ENCODE peak calls at places on chromosomes 6 and 20, in eight cellular contexts. X, D, P, Q, C, A, V and B are unnamed samples.

GRCh38 chr6:6317386-6317785 is 3.1 kb downstream of the F13A1 start:
- DNase-seq in X (no peak), D (no peak), P (no peak), Q (no peak), C (peak; percentile 51), A (no peak), V (no peak), B (no peak)

GRCh38 chr6:3227363-3228045 is at the start of gene TUBB2B:
- DNase-seq in X (no peak), D (no peak), P (peak; percentile 96), Q (no peak), C (no peak), A (no peak), V (peak; percentile 97), B (peak; percentile 90)

GRCh38 chr6:41167173-41167963 is 4.5 kb upstream of the TREM2 start:
- DNase-seq in X (no peak), D (no peak), P (peak; percentile 69), Q (peak; percentile 33), C (no peak), A (no peak), V (no peak), B (peak; percentile 67)

GRCh38 chr20:18666803-18667460 is 79.1 kb downstream of the DTD1 start:
- DNase-seq in X (no peak), D (no peak), P (peak; percentile 21), Q (no peak), C (no peak), A (no peak), V (peak; percentile 12), B (no peak)

GRCh38 chr6:108684809-108685329 is 124.2 kb downstream of the FOXO3 start:
- DNase-seq in X (no peak), D (peak; percentile 76), P (no peak), Q (peak; percentile 59), C (no peak), A (no peak), V (peak; percentile 73), B (peak; percentile 54)

GRCh38 chr20:25009218-25010145 is 16.9 kb upstream of the APMAP start:
- DNase-seq in X (no peak), D (no peak), P (no peak), Q (no peak), C (no peak), A (no peak), V (no peak), B (no peak)

GRCh38 chr20:1870792-1871550 is 24.2 kb upstream of the SIRPA start:
- DNase-seq in X (no peak), D (no peak), P (no peak), Q (no peak), C (peak; percentile 72), A (no peak), V (no peak), B (peak; percentile 64)

GRCh38 chr6:21402368-21402767 is 191.2 kb upstream of the SOX4 start:
- DNase-seq in X (no peak), D (no peak), P (no peak), Q (no peak), C (no peak), A (no peak), V (no peak), B (peak; percentile 12)

GRCh38 chr6:27679968-27680694 is 207.2 kb upstream of the ZNF184 start:
- DNase-seq in X (no peak), D (no peak), P (peak; percentile 30), Q (no peak), C (no peak), A (no peak), V (no peak), B (no peak)

GRCh38 chr20:41428285-41428684 is 61.7 kb upstream of the EMILIN3 start:
- DNase-seq in X (peak; percentile 19), D (peak; percentile 53), P (no peak), Q (peak; percentile 54), C (no peak), A (no peak), V (no peak), B (peak; percentile 66)

GRCh38 chr20:54195483-54196472 is 12.1 kb upstream of the PFDN4 start:
- DNase-seq in X (no peak), D (no peak), P (no peak), Q (no peak), C (peak; percentile 18), A (no peak), V (no peak), B (no peak)

GRCh38 chr6:167663784-167664432 is 162.8 kb upstream of the AFDN start:
- DNase-seq in X (no peak), D (no peak), P (no peak), Q (no peak), C (no peak), A (no peak), V (no peak), B (no peak)

GRCh38 chr20:44756011-44756688 is 10.5 kb downstream of the KCNK15 start:
- DNase-seq in X (no peak), D (no peak), P (no peak), Q (no peak), C (no peak), A (no peak), V (no peak), B (no peak)

GRCh38 chr20:19975901-19976300 is 41.3 kb upstream of the NAA20 start:
- DNase-seq in X (no peak), D (no peak), P (no peak), Q (peak; percentile 45), C (no peak), A (no peak), V (no peak), B (no peak)

GRCh38 chr6:25014375-25014774 is 78.6 kb upstream of the RIPOR2 start:
- DNase-seq in X (no peak), D (no peak), P (no peak), Q (no peak), C (no peak), A (no peak), V (no peak), B (no peak)

GRCh38 chr20:64234291-64234791 is 21.2 kb upstream of the PCMTD2 start:
- DNase-seq in X (no peak), D (no peak), P (no peak), Q (no peak), C (no peak), A (no peak), V (no peak), B (no peak)

GRCh38 chr20:57143173-57143572 is 123.3 kb downstream of the BMP7 start:
- DNase-seq in X (no peak), D (no peak), P (no peak), Q (no peak), C (no peak), A (no peak), V (no peak), B (no peak)

DNA sequence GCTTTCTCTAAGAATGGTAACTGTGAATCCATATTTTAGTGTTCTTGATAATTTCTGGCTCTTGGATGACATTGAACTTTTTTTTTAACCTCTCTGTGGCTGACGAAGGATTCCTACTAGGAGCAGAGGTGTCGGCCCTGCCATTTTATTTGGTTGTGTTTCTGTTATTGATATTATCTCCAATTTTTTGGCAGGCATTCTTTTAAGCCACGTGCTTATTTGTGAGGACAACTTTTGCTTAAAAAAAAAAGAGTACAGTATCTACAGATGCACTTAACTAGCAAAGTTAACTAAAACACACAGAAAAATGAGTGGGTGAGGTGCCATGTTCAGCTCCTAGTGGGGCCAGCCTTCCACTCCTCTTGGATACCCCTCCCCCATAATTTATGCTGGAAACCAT is 1.1 kb downstream of the FANCE start:
- DNase-seq in X (no peak), D (no peak), P (no peak), Q (no peak), C (no peak), A (no peak), V (no peak), B (no peak)
- TF ChIP-seq CTCF in X (no peak), D (no peak), P (no peak), Q (no peak), C (no peak), A (no peak), V (no peak), B (no peak)

GRCh38 chr6:35787266-35788218 is 6.7 kb downstream of the CLPSL1 start:
- DNase-seq in X (no peak), D (no peak), P (no peak), Q (no peak), C (no peak), A (no peak), V (no peak), B (no peak)
- H3K9me2 ChIP-seq in X (no peaks in the 10 kb centered on the region), D (no peaks in the 10 kb centered on the region), P (peaks cover 3% of the 10 kb centered on the region), Q (no peaks in the 10 kb centered on the region), C (no peaks in the 10 kb centered on the region), A (no peaks in the 10 kb centered on the region), V (no peaks in the 10 kb centered on the region), B (no peaks in the 10 kb centered on the region)

GRCh38 chr6:105135056-105135455 is 44.8 kb downstream of the POPDC3 start:
- DNase-seq in X (no peak), D (no peak), P (peak; percentile 36), Q (peak; percentile 3), C (no peak), A (no peak), V (peak; percentile 51), B (no peak)

GRCh38 chr6:105135907-105136432 is 43.8 kb downstream of the POPDC3 start:
- DNase-seq in X (no peak), D (peak; percentile 33), P (peak; percentile 36), Q (no peak), C (no peak), A (no peak), V (no peak), B (no peak)

GRCh38 chr6:105138141-105138540 is 41.7 kb downstream of the POPDC3 start:
- DNase-seq in X (no peak), D (no peak), P (no peak), Q (no peak), C (no peak), A (no peak), V (no peak), B (no peak)

GRCh38 chr6:105137388-105137787 is 42.4 kb downstream of the POPDC3 start:
- DNase-seq in X (no peak), D (no peak), P (peak; percentile 24), Q (no peak), C (no peak), A (no peak), V (peak; percentile 61), B (peak; percentile 7)

GRCh38 chr6:105136433-105137350 is 43.1 kb downstream of the POPDC3 start:
- DNase-seq in X (no peak), D (no peak), P (peak; percentile 81), Q (no peak), C (no peak), A (peak; percentile 42), V (peak; percentile 97), B (peak; percentile 57)
- TF ChIP-seq CTCF in X (peak; percentile 4), D (no peak), P (no peak), Q (no peak), C (no peak), A (peak; percentile 4), V (peak; percentile 35), B (peak; percentile 12)

GRCh38 chr6:47149070-47149469 is 106.9 kb upstream of the ADGRF1 start:
- DNase-seq in X (no peak), D (no peak), P (no peak), Q (no peak), C (no peak), A (no peak), V (no peak), B (no peak)

GRCh38 chr6:47146426-47147174 is 104.5 kb upstream of the ADGRF1 start:
- DNase-seq in X (no peak), D (peak; percentile 52), P (peak; percentile 34), Q (peak; percentile 65), C (peak; percentile 23), A (no peak), V (no peak), B (no peak)

GRCh38 chr6:47147836-47148344 is 105.8 kb upstream of the ADGRF1 start:
- DNase-seq in X (no peak), D (no peak), P (no peak), Q (no peak), C (no peak), A (no peak), V (no peak), B (no peak)

GRCh38 chr6:47145212-47145611 is 103.1 kb upstream of the ADGRF1 start:
- DNase-seq in X (no peak), D (no peak), P (no peak), Q (no peak), C (no peak), A (no peak), V (no peak), B (no peak)

GRCh38 chr6:47147175-47147727 is 105.1 kb upstream of the ADGRF1 start:
- DNase-seq in X (no peak), D (no peak), P (no peak), Q (no peak), C (no peak), A (no peak), V (no peak), B (no peak)
- H3K9me2 ChIP-seq in X (no peaks in the 10 kb centered on the region), D (no peaks in the 10 kb centered on the region), P (peaks cover 4% of the 10 kb centered on the region), Q (no peaks in the 10 kb centered on the region), C (peaks cover 7% of the 10 kb centered on the region), A (no peaks in the 10 kb centered on the region), V (no peaks in the 10 kb centered on the region), B (no peaks in the 10 kb centered on the region)